ENCODE peak calls at places on chromosomes 7 and 10, in ten cellular contexts. One of them, this sample, is unnamed. For H3K4me1, the result is how much of the 10 kb centered on the place peaks cover.

GRCh38 chr7:150806454-150806853 is 5.9 kb downstream of the TMEM176A start:
- DNase-seq in neural progenitor cell: no peak
- DNase-seq in heart left ventricle: no peak
- DNase-seq in ascending aorta: no peak
- DNase-seq in fibroblast of lung: no peak
- DNase-seq in IMR-90: no peak
- DNase-seq in testis: no peak
- DNase-seq in GM23338: no peak
- DNase-seq in PC-9: no peak
- DNase-seq in lower lobe of right lung: no peak
- DNase-seq in this sample: no peak

GRCh38 chr7:42967391-42967790 is 35.2 kb downstream of the MRPL32 start:
- DNase-seq in heart left ventricle: no peak
- DNase-seq in neural progenitor cell: no peak
- DNase-seq in testis: no peak
- DNase-seq in IMR-90: no peak
- DNase-seq in ascending aorta: no peak
- DNase-seq in lower lobe of right lung: no peak
- DNase-seq in fibroblast of lung: no peak
- DNase-seq in GM23338: no peak
- DNase-seq in PC-9: no peak
- DNase-seq in this sample: no peak

GRCh38 chr10:91643700-91644099 is 10.8 kb upstream of the PPP1R3C start:
- DNase-seq in IMR-90: no peak
- DNase-seq in heart left ventricle: no peak
- DNase-seq in lower lobe of right lung: no peak
- DNase-seq in GM23338: peak
- DNase-seq in PC-9: no peak
- DNase-seq in neural progenitor cell: peak
- DNase-seq in testis: no peak
- DNase-seq in ascending aorta: no peak
- DNase-seq in fibroblast of lung: no peak
- DNase-seq in this sample: no peak

GRCh38 chr10:101217450-101218281 is 11.6 kb downstream of the LBX1 start:
- DNase-seq in fibroblast of lung: peak
- DNase-seq in IMR-90: peak
- DNase-seq in ascending aorta: no peak
- DNase-seq in testis: peak
- DNase-seq in PC-9: no peak
- DNase-seq in GM23338: peak
- DNase-seq in lower lobe of right lung: no peak
- DNase-seq in neural progenitor cell: peak
- DNase-seq in heart left ventricle: peak
- DNase-seq in this sample: peak

GRCh38 chr10:48655426-48656240 is 29.0 kb upstream of the WDFY4 start:
- DNase-seq in heart left ventricle: peak
- DNase-seq in IMR-90: peak
- DNase-seq in GM23338: peak
- DNase-seq in ascending aorta: peak
- DNase-seq in testis: peak
- DNase-seq in fibroblast of lung: peak
- DNase-seq in PC-9: peak
- DNase-seq in neural progenitor cell: no peak
- DNase-seq in lower lobe of right lung: peak
- DNase-seq in this sample: peak

GRCh38 chr10:105347487-105347886 is 706.4 kb downstream of the SORCS3 start:
- DNase-seq in lower lobe of right lung: no peak
- DNase-seq in IMR-90: no peak
- DNase-seq in testis: no peak
- DNase-seq in ascending aorta: no peak
- DNase-seq in PC-9: no peak
- DNase-seq in fibroblast of lung: no peak
- DNase-seq in neural progenitor cell: no peak
- DNase-seq in heart left ventricle: no peak
- DNase-seq in GM23338: no peak
- DNase-seq in this sample: no peak

GRCh38 chr10:127353544-127353943 is 157.2 kb upstream of the INSYN2A start:
- DNase-seq in GM23338: no peak
- DNase-seq in fibroblast of lung: no peak
- DNase-seq in IMR-90: no peak
- DNase-seq in testis: no peak
- DNase-seq in neural progenitor cell: no peak
- DNase-seq in ascending aorta: no peak
- DNase-seq in heart left ventricle: no peak
- DNase-seq in lower lobe of right lung: no peak
- DNase-seq in PC-9: no peak
- DNase-seq in this sample: no peak

GRCh38 chr10:124093076-124093773 is at the start of gene CHST15:
- DNase-seq in testis: peak
- DNase-seq in lower lobe of right lung: peak
- DNase-seq in PC-9: peak
- DNase-seq in GM23338: peak
- DNase-seq in neural progenitor cell: peak
- DNase-seq in fibroblast of lung: peak
- DNase-seq in IMR-90: no peak
- DNase-seq in ascending aorta: no peak
- DNase-seq in heart left ventricle: peak
- DNase-seq in this sample: peak

GRCh38 chr7:36506820-36507219 is 117.2 kb downstream of the ANLN start:
- DNase-seq in testis: no peak
- DNase-seq in fibroblast of lung: peak
- DNase-seq in PC-9: no peak
- DNase-seq in heart left ventricle: no peak
- DNase-seq in ascending aorta: no peak
- DNase-seq in lower lobe of right lung: no peak
- DNase-seq in IMR-90: peak
- DNase-seq in GM23338: no peak
- DNase-seq in neural progenitor cell: no peak
- DNase-seq in this sample: no peak

GRCh38 chr10:124244256-124244877 is 151.0 kb upstream of the CHST15 start:
- DNase-seq in ascending aorta: no peak
- DNase-seq in fibroblast of lung: no peak
- DNase-seq in testis: no peak
- DNase-seq in heart left ventricle: no peak
- DNase-seq in PC-9: no peak
- DNase-seq in neural progenitor cell: no peak
- DNase-seq in IMR-90: no peak
- DNase-seq in lower lobe of right lung: peak
- DNase-seq in GM23338: no peak
- DNase-seq in this sample: peak

GRCh38 chr10:6721480-6721879 is 141.4 kb upstream of the PRKCQ start:
- DNase-seq in IMR-90: peak
- DNase-seq in fibroblast of lung: peak
- DNase-seq in ascending aorta: no peak
- DNase-seq in lower lobe of right lung: no peak
- DNase-seq in neural progenitor cell: no peak
- DNase-seq in testis: no peak
- DNase-seq in PC-9: peak
- DNase-seq in heart left ventricle: no peak
- DNase-seq in GM23338: peak
- DNase-seq in this sample: peak

GRCh38 chr7:12557282-12557681 is 13.2 kb upstream of the SCIN start:
- DNase-seq in GM23338: peak
- DNase-seq in heart left ventricle: no peak
- DNase-seq in lower lobe of right lung: no peak
- DNase-seq in PC-9: no peak
- DNase-seq in testis: no peak
- DNase-seq in fibroblast of lung: peak
- DNase-seq in neural progenitor cell: no peak
- DNase-seq in IMR-90: no peak
- DNase-seq in ascending aorta: no peak
- DNase-seq in this sample: no peak

GRCh38 chr7:46772740-46773139 is 809.2 kb downstream of the TNS3 start:
- DNase-seq in IMR-90: no peak
- DNase-seq in PC-9: no peak
- DNase-seq in fibroblast of lung: peak
- DNase-seq in GM23338: no peak
- DNase-seq in testis: peak
- DNase-seq in ascending aorta: no peak
- DNase-seq in neural progenitor cell: no peak
- DNase-seq in heart left ventricle: no peak
- DNase-seq in lower lobe of right lung: no peak
- DNase-seq in this sample: no peak

GRCh38 chr7:65397730-65398142 is 24.1 kb downstream of the ZNF92 start:
- DNase-seq in lower lobe of right lung: no peak
- DNase-seq in neural progenitor cell: no peak
- DNase-seq in PC-9: no peak
- DNase-seq in GM23338: peak
- DNase-seq in IMR-90: no peak
- DNase-seq in heart left ventricle: no peak
- DNase-seq in fibroblast of lung: no peak
- DNase-seq in ascending aorta: no peak
- DNase-seq in testis: no peak
- DNase-seq in this sample: no peak

GRCh38 chr7:11261470-11261869 is 287.8 kb downstream of the PHF14 start:
- DNase-seq in testis: no peak
- DNase-seq in ascending aorta: no peak
- DNase-seq in neural progenitor cell: no peak
- DNase-seq in lower lobe of right lung: no peak
- DNase-seq in heart left ventricle: no peak
- DNase-seq in fibroblast of lung: no peak
- DNase-seq in IMR-90: no peak
- DNase-seq in GM23338: no peak
- DNase-seq in PC-9: peak
- DNase-seq in this sample: no peak

GRCh38 chr7:77531038-77531437 is 6.1 kb upstream of the PTPN12 start:
- DNase-seq in IMR-90: no peak
- DNase-seq in fibroblast of lung: no peak
- DNase-seq in heart left ventricle: no peak
- DNase-seq in lower lobe of right lung: no peak
- DNase-seq in PC-9: no peak
- DNase-seq in neural progenitor cell: no peak
- DNase-seq in GM23338: no peak
- DNase-seq in ascending aorta: no peak
- DNase-seq in testis: no peak
- DNase-seq in this sample: no peak

GRCh38 chr7:77525231-77525630 is 11.9 kb upstream of the PTPN12 start:
- DNase-seq in ascending aorta: no peak
- DNase-seq in fibroblast of lung: no peak
- DNase-seq in neural progenitor cell: no peak
- DNase-seq in PC-9: no peak
- DNase-seq in testis: no peak
- DNase-seq in heart left ventricle: no peak
- DNase-seq in IMR-90: peak
- DNase-seq in GM23338: no peak
- DNase-seq in lower lobe of right lung: no peak
- DNase-seq in this sample: no peak

GRCh38 chr7:77532247-77532646 is 4.8 kb upstream of the PTPN12 start:
- DNase-seq in neural progenitor cell: no peak
- DNase-seq in ascending aorta: no peak
- DNase-seq in heart left ventricle: no peak
- DNase-seq in testis: no peak
- DNase-seq in GM23338: no peak
- DNase-seq in fibroblast of lung: no peak
- DNase-seq in PC-9: no peak
- DNase-seq in lower lobe of right lung: no peak
- DNase-seq in IMR-90: no peak
- DNase-seq in this sample: no peak

GRCh38 chr7:77528368-77528767 is 8.7 kb upstream of the PTPN12 start:
- DNase-seq in PC-9: peak
- DNase-seq in lower lobe of right lung: no peak
- DNase-seq in fibroblast of lung: no peak
- DNase-seq in ascending aorta: no peak
- DNase-seq in heart left ventricle: no peak
- DNase-seq in GM23338: no peak
- DNase-seq in neural progenitor cell: no peak
- DNase-seq in testis: no peak
- DNase-seq in IMR-90: no peak
- DNase-seq in this sample: no peak

GRCh38 chr7:77529279-77529678 is 7.8 kb upstream of the PTPN12 start:
- DNase-seq in neural progenitor cell: no peak
- DNase-seq in GM23338: no peak
- DNase-seq in fibroblast of lung: no peak
- DNase-seq in testis: no peak
- DNase-seq in PC-9: no peak
- DNase-seq in IMR-90: no peak
- DNase-seq in lower lobe of right lung: no peak
- DNase-seq in ascending aorta: no peak
- DNase-seq in heart left ventricle: no peak
- DNase-seq in this sample: no peak
- TF ChIP-seq CTCF in neural progenitor cell: no peak
- TF ChIP-seq CTCF in GM23338: no peak
- TF ChIP-seq CTCF in fibroblast of lung: no peak
- TF ChIP-seq CTCF in testis: no peak
- TF ChIP-seq CTCF in PC-9: no peak
- TF ChIP-seq CTCF in IMR-90: no peak
- TF ChIP-seq CTCF in lower lobe of right lung: no peak
- TF ChIP-seq CTCF in ascending aorta: no peak
- TF ChIP-seq CTCF in heart left ventricle: no peak
- TF ChIP-seq CTCF in this sample: no peak

DNA sequence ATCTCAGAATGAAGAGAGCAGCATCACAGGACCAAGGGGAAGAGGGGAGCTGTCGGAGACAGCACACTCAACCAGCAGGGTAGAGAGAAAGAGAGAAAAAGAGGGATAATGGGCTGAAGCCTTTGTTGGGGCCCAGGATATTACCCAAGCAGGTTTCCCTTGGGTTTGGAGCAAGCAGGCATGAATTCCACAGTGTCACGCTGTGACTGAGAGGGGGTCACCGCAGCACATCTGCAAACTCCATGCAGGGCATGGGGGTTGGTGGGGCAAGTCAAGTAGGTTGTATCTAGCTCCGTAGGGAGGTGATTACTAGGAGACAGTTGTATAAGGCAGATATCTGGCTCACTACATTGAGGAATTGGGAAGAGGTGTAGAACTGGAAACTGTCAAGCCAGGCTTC is 42.2 kb upstream of the SEMA3E start:
- DNase-seq in neural progenitor cell: peak
- DNase-seq in GM23338: peak
- DNase-seq in IMR-90: no peak
- DNase-seq in fibroblast of lung: no peak
- DNase-seq in PC-9: no peak
- DNase-seq in heart left ventricle: no peak
- DNase-seq in ascending aorta: no peak
- DNase-seq in lower lobe of right lung: no peak
- DNase-seq in testis: no peak
- DNase-seq in this sample: no peak
- H3K4me1 ChIP-seq in neural progenitor cell: half or more
- H3K4me1 ChIP-seq in GM23338: half or more
- H3K4me1 ChIP-seq in IMR-90: under half
- H3K4me1 ChIP-seq in fibroblast of lung: under half
- H3K4me1 ChIP-seq in PC-9: under half
- H3K4me1 ChIP-seq in heart left ventricle: under half
- H3K4me1 ChIP-seq in ascending aorta: under half
- H3K4me1 ChIP-seq in lower lobe of right lung: under half
- H3K4me1 ChIP-seq in testis: under half
- H3K4me1 ChIP-seq in this sample: under half

GRCh38 chr7:113959910-113960309 is 41.1 kb upstream of the PPP1R3A start:
- DNase-seq in GM23338: no peak
- DNase-seq in testis: no peak
- DNase-seq in heart left ventricle: no peak
- DNase-seq in ascending aorta: no peak
- DNase-seq in IMR-90: no peak
- DNase-seq in PC-9: no peak
- DNase-seq in neural progenitor cell: no peak
- DNase-seq in fibroblast of lung: no peak
- DNase-seq in lower lobe of right lung: no peak
- DNase-seq in this sample: no peak
- H3K27ac ChIP-seq in GM23338: no peak
- H3K27ac ChIP-seq in testis: no peak
- H3K27ac ChIP-seq in heart left ventricle: no peak
- H3K27ac ChIP-seq in ascending aorta: no peak
- H3K27ac ChIP-seq in IMR-90: no peak
- H3K27ac ChIP-seq in PC-9: no peak
- H3K27ac ChIP-seq in neural progenitor cell: no peak
- H3K27ac ChIP-seq in fibroblast of lung: no peak
- H3K27ac ChIP-seq in lower lobe of right lung: no peak
- H3K27ac ChIP-seq in this sample: no peak

GRCh38 chr10:43093423-43094090 is 16.7 kb downstream of the RET start:
- DNase-seq in ascending aorta: no peak
- DNase-seq in GM23338: peak
- DNase-seq in IMR-90: peak
- DNase-seq in PC-9: no peak
- DNase-seq in testis: peak
- DNase-seq in heart left ventricle: no peak
- DNase-seq in neural progenitor cell: peak
- DNase-seq in fibroblast of lung: no peak
- DNase-seq in lower lobe of right lung: no peak
- DNase-seq in this sample: no peak
- TF ChIP-seq CTCF in ascending aorta: no peak
- TF ChIP-seq CTCF in GM23338: peak
- TF ChIP-seq CTCF in IMR-90: peak
- TF ChIP-seq CTCF in PC-9: no peak
- TF ChIP-seq CTCF in testis: no peak
- TF ChIP-seq CTCF in heart left ventricle: no peak
- TF ChIP-seq CTCF in neural progenitor cell: peak
- TF ChIP-seq CTCF in fibroblast of lung: no peak
- TF ChIP-seq CTCF in lower lobe of right lung: no peak
- TF ChIP-seq CTCF in this sample: no peak

This sample was measured in transverse colon.